ENCODE peak calls at places on chromosomes 3 and 15, in six cellular contexts. M is HepG2, P is GM12878, L is Panc1, R is HCT116, X is upper lobe of left lung. J is an unnamed sample.

GRCh38 chr3:120449701-120450216 is 1.0 kb downstream of the FSTL1 start:
- ATAC-seq in M (no peak), P (no peak), L (no peak), R (no peak), X (peak; percentile 51), J (peak; percentile 62)

GRCh38 chr15:49079340-49080039 is 33.2 kb upstream of the SECISBP2L start:
- ATAC-seq in M (peak; percentile 27), P (no peak), L (peak; percentile 21), R (peak; percentile 27), X (peak; percentile 12), J (no peak)

GRCh38 chr3:98709433-98709832 is 53.7 kb upstream of the ST3GAL6 start:
- ATAC-seq in M (no peak), P (peak; percentile 38), L (no peak), R (no peak), X (peak; percentile 28), J (no peak)

GRCh38 chr15:67064607-67065530 is 533 bp upstream of the SMAD3 start:
- ATAC-seq in M (peak; percentile 56), P (peak; percentile 56), L (no peak), R (no peak), X (no peak), J (no peak)

GRCh38 chr3:113051827-113052226 is 61.0 kb downstream of the GTPBP8 start:
- ATAC-seq in M (no peak), P (no peak), L (no peak), R (no peak), X (peak; percentile 61), J (peak; percentile 75)

GRCh38 chr3:32719335-32719734 is 34.3 kb downstream of the CNOT10 start:
- ATAC-seq in M (peak; percentile 69), P (no peak), L (no peak), R (peak; percentile 44), X (no peak), J (no peak)

GRCh38 chr15:33008284-33009011 is 186.1 kb downstream of the FMN1 start:
- ATAC-seq in M (no peak), P (no peak), L (no peak), R (no peak), X (peak; percentile 84), J (peak; percentile 90)

GRCh38 chr3:29773481-29773880 is 492.6 kb downstream of the RBMS3 start:
- ATAC-seq in M (no peak), P (no peak), L (no peak), R (no peak), X (no peak), J (no peak)

GRCh38 chr3:120688121-120688520 is 6.1 kb upstream of the HGD start:
- ATAC-seq in M (no peak), P (peak; percentile 96), L (no peak), R (no peak), X (peak; percentile 61), J (no peak)

GRCh38 chr3:136624894-136625815 is 127.0 kb downstream of the STAG1 start:
- ATAC-seq in M (peak; percentile 98), P (peak; percentile 82), L (peak; percentile 77), R (peak; percentile 96), X (peak; percentile 43), J (no peak)

GRCh38 chr3:131216801-131217200 is 164.8 kb upstream of the NUDT16 start:
- ATAC-seq in M (no peak), P (no peak), L (peak; percentile 91), R (peak; percentile 93), X (peak; percentile 63), J (no peak)

GRCh38 chr3:59064276-59064675 is 14.5 kb upstream of the CFAP20DC start:
- ATAC-seq in M (no peak), P (peak; percentile 58), L (no peak), R (peak; percentile 85), X (no peak), J (no peak)

GRCh38 chr3:125219261-125219701 is 6.7 kb upstream of the SLC12A8 start:
- ATAC-seq in M (peak; percentile 78), P (no peak), L (peak; percentile 43), R (peak; percentile 36), X (peak; percentile 20), J (no peak)

GRCh38 chr15:99618941-99619411 is 53.2 kb downstream of the MEF2A start:
- ATAC-seq in M (peak; percentile 45), P (no peak), L (peak; percentile 79), R (no peak), X (peak; percentile 43), J (peak; percentile 23)

GRCh38 chr15:55819397-55820034 is 76.6 kb upstream of the PRTG start:
- ATAC-seq in M (peak; percentile 77), P (no peak), L (no peak), R (no peak), X (no peak), J (no peak)

GRCh38 chr15:57647791-57648130 is 56.1 kb downstream of the MYZAP start:
- ATAC-seq in M (no peak), P (peak; percentile 26), L (no peak), R (no peak), X (no peak), J (peak; percentile 22)

GRCh38 chr3:61578667-61579367 is 17.4 kb downstream of the PTPRG start:
- ATAC-seq in M (peak; percentile 65), P (no peak), L (no peak), R (no peak), X (no peak), J (no peak)

GRCh38 chr3:4656059-4656458 is 162.9 kb downstream of the ITPR1 start:
- ATAC-seq in M (peak; percentile 97), P (peak; percentile 38), L (peak; percentile 99), R (peak; percentile 99), X (peak; percentile 88), J (peak; percentile 80)

GRCh38 chr3:42032693-42033349 is 58.3 kb upstream of the TRAK1 start:
- ATAC-seq in M (peak; percentile 95), P (no peak), L (peak; percentile 87), R (no peak), X (peak; percentile 89), J (peak; percentile 94)

GRCh38 chr3:157447026-157447694 is 10.5 kb downstream of the PTX3 start:
- ATAC-seq in M (no peak), P (no peak), L (peak; percentile 75), R (no peak), X (peak; percentile 64), J (no peak)

GRCh38 chr15:77839431-77839830 is 206.7 kb upstream of the LINGO1 start:
- ATAC-seq in M (no peak), P (no peak), L (no peak), R (no peak), X (no peak), J (no peak)

GRCh38 chr3:140242818-140243276 is 307.9 kb downstream of the CLSTN2 start:
- ATAC-seq in M (no peak), P (no peak), L (no peak), R (no peak), X (no peak), J (no peak)

GRCh38 chr3:129084501-129084900 is 23.9 kb downstream of the GP9 start:
- ATAC-seq in M (no peak), P (no peak), L (no peak), R (no peak), X (no peak), J (no peak)

GRCh38 chr3:12782172-12782815 is 14.2 kb upstream of the CAND2 start:
- ATAC-seq in M (no peak), P (peak; percentile 36), L (no peak), R (no peak), X (no peak), J (no peak)

GRCh38 chr3:184196536-184196935 is 10.5 kb downstream of the ABCF3 start:
- ATAC-seq in M (peak; percentile 61), P (no peak), L (peak; percentile 15), R (no peak), X (no peak), J (no peak)

DNA sequence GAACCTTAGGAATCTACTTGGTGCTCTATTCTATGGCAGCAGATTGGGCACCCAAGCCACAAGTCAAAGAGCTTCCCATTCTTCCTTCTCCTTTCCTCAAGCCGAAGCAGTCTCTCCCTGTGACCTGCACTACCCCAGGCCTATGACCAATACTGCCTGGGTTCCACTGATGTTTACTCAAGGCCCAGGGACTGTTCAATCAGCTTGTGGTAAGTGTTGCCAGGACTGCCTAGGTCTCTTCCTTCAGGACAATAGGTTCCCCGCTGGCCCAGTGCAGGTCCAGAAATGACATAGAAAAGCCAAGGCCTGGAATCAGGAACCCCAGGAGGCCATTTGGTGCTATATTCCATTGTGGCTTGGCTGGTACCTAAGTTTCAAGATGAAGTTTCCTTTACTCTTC is 397.9 kb downstream of the ZIC4 start:
- ATAC-seq in M (no peak), P (no peak), L (no peak), R (no peak), X (no peak), J (no peak)
- H3K27ac ChIP-seq in M (no peak overlapping the region), P (no peak overlapping the region), L (no peak overlapping the region), R (no peak overlapping the region), X (no peak overlapping the region), J (no peak overlapping the region)

GRCh38 chr3:106413683-106414082 is 544.9 kb upstream of the CBLB start:
- ATAC-seq in M (no peak), P (no peak), L (no peak), R (no peak), X (no peak), J (no peak)
- TF ChIP-seq POLR2AphosphoS5 in M (no peak), P (no peak), L (no peak), R (no peak), X (no peak), J (no peak)

GRCh38 chr3:194713299-194714121 is 27.8 kb downstream of the FAM43A start:
- ATAC-seq in M (no peak), P (no peak), L (no peak), R (no peak), X (no peak), J (no peak)

GRCh38 chr3:194714122-194714425 is 28.4 kb downstream of the FAM43A start:
- ATAC-seq in M (no peak), P (no peak), L (no peak), R (no peak), X (no peak), J (no peak)

GRCh38 chr3:194718069-194718468 is 32.4 kb downstream of the FAM43A start:
- ATAC-seq in M (no peak), P (no peak), L (no peak), R (no peak), X (no peak), J (no peak)

GRCh38 chr3:194714564-194714963 is 28.9 kb downstream of the FAM43A start:
- ATAC-seq in M (no peak), P (no peak), L (peak; percentile 44), R (no peak), X (no peak), J (no peak)

GRCh38 chr3:194715022-194715800 is 29.5 kb downstream of the FAM43A start:
- ATAC-seq in M (no peak), P (no peak), L (peak; percentile 32), R (no peak), X (no peak), J (no peak)
- H3K27ac ChIP-seq in M (no peak overlapping the region), P (no peak overlapping the region), L (no peak overlapping the region), R (no peak overlapping the region), X (no peak overlapping the region), J (no peak overlapping the region)

GRCh38 chr15:37034392-37034791 is 66.0 kb downstream of the MEIS2 start:
- ATAC-seq in M (no peak), P (peak; percentile 21), L (no peak), R (no peak), X (no peak), J (no peak)

GRCh38 chr15:37031198-37031597 is 69.2 kb downstream of the MEIS2 start:
- ATAC-seq in M (no peak), P (peak; percentile 46), L (no peak), R (no peak), X (no peak), J (no peak)

GRCh38 chr15:37032091-37032775 is 68.1 kb downstream of the MEIS2 start:
- ATAC-seq in M (no peak), P (peak; percentile 20), L (no peak), R (no peak), X (peak; percentile 28), J (no peak)

GRCh38 chr15:37028609-37029287 is 71.6 kb downstream of the MEIS2 start:
- ATAC-seq in M (no peak), P (peak; percentile 60), L (no peak), R (no peak), X (no peak), J (no peak)
- TF ChIP-seq POLR2AphosphoS5 in M (no peak), P (no peak), L (no peak), R (no peak), X (no peak), J (no peak)